ENCODE peak calls at places on chromosomes 4 and X, in six cellular contexts. Z is kidney glomerular epithelial cell, V is NCI-H1105, U is anterior cingulate cortex, O is cardiac fibroblast, P is mesothelial cell of epicardium. Y is an unnamed sample.

GRCh38 chr4:40214661-40215418 is 18.0 kb downstream of the RHOH start:
- DNase-seq in O (no peak), P (no peak), V (no peak), Z (no peak), U (no peak), Y (no peak)

GRCh38 chr4:7375427-7375826 is 59.3 kb downstream of the PSAPL1 start:
- DNase-seq in Z (no peak), O (no peak), V (no peak), P (no peak), U (no peak), Y (no peak)

GRCh38 chrX:15834051-15834450 is 20.6 kb downstream of the AP1S2 start:
- DNase-seq in O (no peak), P (no peak), U (no peak), V (no peak), Z (no peak), Y (no peak)

GRCh38 chrX:52277666-52278065 is 91.2 kb upstream of the XAGE2 start:
- DNase-seq in O (no peak), V (no peak), U (no peak), Z (peak), P (no peak), Y (no peak)

GRCh38 chr4:82551734-82552133 is 10.1 kb downstream of the TMEM150C start:
- DNase-seq in P (no peak), U (no peak), O (no peak), Z (no peak), V (no peak), Y (no peak)

GRCh38 chr4:13534344-13535063 is 9.8 kb downstream of the NKX3-2 start:
- DNase-seq in O (no peak), U (no peak), V (no peak), Z (no peak), P (peak), Y (no peak)

GRCh38 chr4:47577779-47578553 is 92.9 kb downstream of the ATP10D start:
- DNase-seq in O (peak), Z (no peak), U (no peak), P (no peak), V (no peak), Y (no peak)

GRCh38 chr4:93178279-93178678 is 650.3 kb upstream of the ATOH1 start:
- DNase-seq in V (no peak), O (no peak), Z (no peak), P (no peak), U (no peak), Y (no peak)

Y was measured in caudate nucleus.